ENCODE peak calls at places on chromosome 10, in six cellular contexts. W is ovary, N is dorsolateral prefrontal cortex, T is IMR-90, S is spleen, B is choroid plexus epithelial cell. V is an unnamed sample.

GRCh38 chr10:132904169-132904813 is 38.1 kb downstream of the CFAP46 start:
- DNase-seq in W (no peak), N (peak; percentile 46), T (peak; percentile 24), S (peak; percentile 77), B (peak; percentile 41), V (peak; percentile 36)

GRCh38 chr10:131795761-131796160 is 105.0 kb upstream of the PPP2R2D start:
- DNase-seq in W (no peak), N (no peak), T (no peak), S (no peak), B (no peak), V (no peak)

GRCh38 chr10:14253079-14253478 is 77.6 kb downstream of the FRMD4A start:
- DNase-seq in W (no peak), N (no peak), T (no peak), S (no peak), B (peak; percentile 13), V (no peak)

GRCh38 chr10:96229568-96230030 is 41.8 kb downstream of the BLNK start:
- DNase-seq in W (peak; percentile 23), N (peak; percentile 56), T (peak; percentile 58), S (peak; percentile 93), B (peak; percentile 84), V (peak; percentile 75)

GRCh38 chr10:123272171-123272570 is 118.0 kb downstream of the BUB3 start:
- DNase-seq in W (no peak), N (no peak), T (no peak), S (no peak), B (peak; percentile 5), V (no peak)

GRCh38 chr10:69644658-69645295 is 14.7 kb downstream of the FAM241B start:
- DNase-seq in W (peak; percentile 40), N (peak; percentile 70), T (peak; percentile 41), S (peak; percentile 70), B (peak; percentile 68), V (peak; percentile 50)

GRCh38 chr10:20396168-20396567 is 500.9 kb downstream of the NEBL start:
- DNase-seq in W (no peak), N (no peak), T (no peak), S (no peak), B (no peak), V (no peak)

GRCh38 chr10:118047363-118047719 is 600 bp upstream of the RAB11FIP2 start:
- DNase-seq in W (no peak), N (no peak), T (no peak), S (peak; percentile 80), B (no peak), V (peak; percentile 32)

GRCh38 chr10:59970396-59971368 is 64.3 kb upstream of the CCDC6 start:
- DNase-seq in W (no peak), N (no peak), T (no peak), S (no peak), B (no peak), V (no peak)

GRCh38 chr10:21750424-21750823 is 216.4 kb downstream of the MLLT10 start:
- DNase-seq in W (no peak), N (no peak), T (no peak), S (no peak), B (no peak), V (no peak)

GRCh38 chr10:42753126-42753506 is 29.5 kb upstream of the BMS1 start:
- DNase-seq in W (peak; percentile 61), N (peak; percentile 71), T (peak; percentile 55), S (peak; percentile 86), B (peak; percentile 82), V (peak; percentile 91)
- H3K4me3 ChIP-seq in W (peak overlapping the region; percentile 54), N (peak overlapping the region; percentile 23), T (peak overlapping the region; percentile 38), S (peak overlapping the region; percentile 56), B (peak overlapping the region; percentile 52), V (peak overlapping the region; percentile 59)

DNA sequence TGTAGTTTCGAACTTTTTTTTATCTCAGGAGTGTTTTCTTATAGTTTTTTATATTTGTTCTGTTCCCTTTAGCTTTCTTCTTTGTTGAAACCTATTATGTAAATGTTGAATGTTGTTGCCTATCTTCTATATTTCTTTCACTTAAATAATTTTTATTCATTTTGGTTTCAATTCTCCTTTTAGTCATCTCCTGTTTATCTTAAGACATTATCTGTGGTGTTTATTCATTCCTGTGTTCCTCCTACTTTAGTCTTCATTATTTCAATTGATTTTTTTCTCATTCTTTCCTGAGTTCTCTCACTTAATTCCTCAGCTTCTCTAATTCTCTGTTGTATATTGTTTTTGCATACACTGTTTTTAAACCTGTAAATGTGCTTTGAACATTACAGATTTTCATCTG is 64.1 kb downstream of the XPNPEP1 start:
- DNase-seq in W (no peak), N (no peak), T (peak; percentile 11), S (no peak), B (no peak), V (no peak)
- H3K4me3 ChIP-seq in W (no peak overlapping the region), N (no peak overlapping the region), T (no peak overlapping the region), S (no peak overlapping the region), B (no peak overlapping the region), V (no peak overlapping the region)

GRCh38 chr10:100713049-100713858 is 32.1 kb upstream of the PAX2 start:
- DNase-seq in W (no peak), N (no peak), T (no peak), S (peak; percentile 29), B (no peak), V (no peak)
- H3K4me3 ChIP-seq in W (no peak overlapping the region), N (no peak overlapping the region), T (no peak overlapping the region), S (peak overlapping the region; percentile 10), B (no peak overlapping the region), V (peak overlapping the region; percentile 30)

DNA sequence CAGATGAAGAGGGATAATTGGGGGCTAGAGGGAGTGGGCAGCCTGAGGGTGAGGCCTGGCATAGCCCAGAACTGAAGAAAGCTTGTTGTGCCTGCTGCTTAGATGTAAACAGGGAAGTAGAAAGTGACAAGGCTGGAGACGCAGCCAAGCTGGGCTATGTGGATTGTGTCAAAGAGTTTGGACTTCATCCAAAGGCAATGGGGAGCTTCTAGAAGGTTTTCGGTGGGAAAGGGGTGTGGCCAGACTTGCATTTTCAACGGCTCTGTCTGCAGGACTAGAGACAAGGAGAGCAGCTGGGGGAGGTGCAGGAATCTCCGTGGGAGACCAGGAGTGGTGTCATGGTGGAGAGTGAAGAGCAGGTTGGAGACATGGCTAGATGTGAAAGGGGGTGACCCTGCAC is 48.8 kb downstream of the GOLGA7B start:
- DNase-seq in W (no peak), N (no peak), T (no peak), S (no peak), B (peak; percentile 8), V (no peak)
- H3K4me3 ChIP-seq in W (no peak overlapping the region), N (no peak overlapping the region), T (no peak overlapping the region), S (no peak overlapping the region), B (no peak overlapping the region), V (no peak overlapping the region)

GRCh38 chr10:26438534-26439269 is 561 bp downstream of the APBB1IP start:
- DNase-seq in W (no peak), N (no peak), T (no peak), S (peak; percentile 94), B (no peak), V (peak; percentile 58)
- H3K4me3 ChIP-seq in W (no peak overlapping the region), N (peak overlapping the region; percentile 15), T (no peak overlapping the region), S (peak overlapping the region; percentile 75), B (no peak overlapping the region), V (peak overlapping the region; percentile 8)

GRCh38 chr10:7485267-7485601 is 74.4 kb upstream of the SFMBT2 start:
- DNase-seq in W (no peak), N (no peak), T (no peak), S (no peak), B (no peak), V (no peak)

GRCh38 chr10:7481382-7481765 is 70.5 kb upstream of the SFMBT2 start:
- DNase-seq in W (no peak), N (no peak), T (no peak), S (no peak), B (peak; percentile 5), V (no peak)

GRCh38 chr10:7482992-7483391 is 72.2 kb upstream of the SFMBT2 start:
- DNase-seq in W (no peak), N (no peak), T (no peak), S (no peak), B (no peak), V (no peak)

GRCh38 chr10:7484456-7485266 is 73.8 kb upstream of the SFMBT2 start:
- DNase-seq in W (no peak), N (no peak), T (no peak), S (no peak), B (no peak), V (no peak)

GRCh38 chr10:7483848-7484247 is 73.0 kb upstream of the SFMBT2 start:
- DNase-seq in W (no peak), N (no peak), T (no peak), S (no peak), B (no peak), V (no peak)
- H3K4me3 ChIP-seq in W (no peak overlapping the region), N (no peak overlapping the region), T (no peak overlapping the region), S (no peak overlapping the region), B (no peak overlapping the region), V (no peak overlapping the region)

DNA sequence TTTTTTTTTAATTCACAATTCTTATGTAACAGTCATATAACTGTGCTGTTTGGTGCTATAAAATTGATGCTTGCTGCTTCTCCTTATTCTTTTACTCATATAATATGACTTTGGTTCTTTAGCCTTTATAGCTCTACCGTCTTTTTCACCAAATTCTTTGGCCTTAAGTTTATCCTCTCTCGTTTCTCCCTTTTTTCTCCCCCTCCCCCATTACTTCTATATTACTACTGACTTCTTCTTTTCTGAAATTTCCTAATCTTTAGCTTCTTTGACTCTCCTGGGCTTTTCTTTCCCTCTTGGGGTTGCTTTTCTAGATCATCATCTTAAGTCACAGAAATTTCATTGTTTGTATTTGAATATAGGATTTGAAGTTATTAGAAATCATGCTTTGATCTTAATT is 3.8 kb downstream of the BCCIP start:
- DNase-seq in W (no peak), N (no peak), T (no peak), S (no peak), B (no peak), V (no peak)
- H3K4me3 ChIP-seq in W (no peak overlapping the region), N (no peak overlapping the region), T (no peak overlapping the region), S (no peak overlapping the region), B (no peak overlapping the region), V (no peak overlapping the region)

GRCh38 chr10:87861034-87861433 is 2.3 kb downstream of the KLLN start:
- DNase-seq in W (no peak), N (no peak), T (no peak), S (no peak), B (no peak), V (no peak)
- H3K4me3 ChIP-seq in W (peak overlapping the region; percentile 54), N (no peak overlapping the region), T (no peak overlapping the region), S (no peak overlapping the region), B (no peak overlapping the region), V (peak overlapping the region; percentile 94)

V was measured in pancreas.